ENCODE peak calls at places on chromosomes 5 and 9, in six cellular contexts. L, J, D, C, M and F are unnamed samples.

GRCh38 chr9:69465473-69465872 is 140.5 kb downstream of the ENTREP1 start:
- DNase-seq in L (no peak), J (no peak), D (no peak), C (no peak), M (no peak), F (no peak)

GRCh38 chr5:1761453-1761755 is 38.2 kb downstream of the MRPL36 start:
- DNase-seq in L (no peak), J (peak; percentile 43), D (no peak), C (peak; percentile 17), M (no peak), F (no peak)

GRCh38 chr5:57889558-57889957 is 406.9 kb upstream of the ACTBL2 start:
- DNase-seq in L (no peak), J (no peak), D (no peak), C (no peak), M (no peak), F (no peak)

GRCh38 chr9:19637084-19637483 is 151.8 kb downstream of the SLC24A2 start:
- DNase-seq in L (no peak), J (no peak), D (no peak), C (no peak), M (no peak), F (no peak)

GRCh38 chr5:125232779-125233230 is 486.4 kb upstream of the ZNF608 start:
- DNase-seq in L (no peak), J (no peak), D (no peak), C (no peak), M (no peak), F (no peak)

GRCh38 chr5:68818870-68819269 is 274.9 kb upstream of the SLC30A5 start:
- DNase-seq in L (no peak), J (no peak), D (no peak), C (no peak), M (no peak), F (no peak)

GRCh38 chr5:103411721-103412120 is 150.9 kb downstream of the NUDT12 start:
- DNase-seq in L (no peak), J (no peak), D (no peak), C (no peak), M (no peak), F (no peak)

GRCh38 chr5:110736763-110737162 is 2.0 kb upstream of the SLC25A46 start:
- DNase-seq in L (no peak), J (no peak), D (peak; percentile 29), C (no peak), M (no peak), F (no peak)

GRCh38 chr9:98873535-98874432 is 66.3 kb downstream of the GALNT12 start:
- DNase-seq in L (no peak), J (peak; percentile 83), D (no peak), C (no peak), M (no peak), F (peak; percentile 85)

GRCh38 chr9:38017149-38017884 is 51.7 kb downstream of the SHB start:
- DNase-seq in L (no peak), J (peak; percentile 87), D (no peak), C (peak; percentile 69), M (no peak), F (peak; percentile 70)